ENCODE peak calls at places on chromosomes 13 and 19, in nine cellular contexts. Y, R, H, V, Q, B, L, P and F are unnamed samples. For H3K4me1, the result is how much of the 10 kb centered on the place peaks cover.

GRCh38 chr19:9883764-9884163 is 48.6 kb downstream of the PIN1 start:
- DNase-seq in Q (no peak), P (no peak), B (no peak), R (no peak), Y (no peak), V (no peak), L (no peak), H (no peak), F (no peak)

GRCh38 chr19:51479531-51480331 is 1.4 kb downstream of the CEACAM18 start:
- DNase-seq in V (no peak), Q (no peak), P (no peak), R (no peak), H (no peak), L (no peak), Y (no peak), B (no peak), F (no peak)

GRCh38 chr19:681029-681626 is 4.9 kb downstream of the FSTL3 start:
- DNase-seq in B (no peak), P (peak), H (no peak), R (peak), Y (no peak), V (no peak), L (no peak), Q (peak), F (no peak)

GRCh38 chr13:51453959-51454703 is 1.3 kb upstream of the INTS6 start:
- DNase-seq in Y (no peak), P (peak), R (peak), L (peak), B (no peak), Q (peak), V (no peak), H (no peak), F (peak)

GRCh38 chr13:62193919-62194318 is 778.3 kb upstream of the PCDH20 start:
- DNase-seq in Q (no peak), P (no peak), Y (no peak), H (no peak), L (no peak), B (no peak), V (no peak), R (no peak), F (no peak)

GRCh38 chr19:13014101-13014920 is 19.0 kb downstream of the NFIX start:
- DNase-seq in P (no peak), L (no peak), V (peak), R (peak), H (no peak), Q (no peak), Y (no peak), B (no peak), F (peak)

GRCh38 chr13:70964124-70964523 is 855.9 kb upstream of the KLHL1 start:
- DNase-seq in R (no peak), Y (no peak), B (peak), P (no peak), V (no peak), L (peak), Q (no peak), H (no peak), F (no peak)

GRCh38 chr19:18469245-18470107 is 31.5 kb upstream of the ISYNA1 start:
- DNase-seq in R (peak), V (peak), L (peak), B (peak), Y (no peak), H (peak), P (peak), Q (peak), F (peak)

GRCh38 chr13:90445179-90445578 is 902.3 kb upstream of the MIR17HG start:
- DNase-seq in V (peak), B (no peak), Y (peak), H (no peak), P (no peak), Q (no peak), L (peak), R (no peak), F (no peak)

GRCh38 chr13:20923272-20923671 is 20.7 kb upstream of the XPO4 start:
- DNase-seq in V (no peak), L (no peak), Q (no peak), Y (no peak), R (no peak), P (no peak), H (no peak), B (no peak), F (no peak)

GRCh38 chr19:55690109-55690768 is 15.2 kb downstream of the EPN1 start:
- DNase-seq in Y (no peak), P (no peak), B (no peak), Q (no peak), V (no peak), R (peak), L (no peak), H (no peak), F (no peak)

GRCh38 chr19:10730932-10731331 is 13.1 kb downstream of the DNM2 start:
- DNase-seq in H (no peak), Q (no peak), R (no peak), P (no peak), B (no peak), L (no peak), V (no peak), Y (no peak), F (no peak)

GRCh38 chr13:95920485-95920884 is 132.7 kb downstream of the UGGT2 start:
- DNase-seq in V (no peak), R (no peak), Y (peak), L (no peak), H (no peak), B (no peak), Q (no peak), P (no peak), F (no peak)

GRCh38 chr13:84994582-84994981 is 804.6 kb downstream of the SLITRK6 start:
- DNase-seq in V (no peak), L (no peak), B (peak), P (no peak), R (no peak), Q (no peak), Y (peak), H (no peak), F (no peak)

GRCh38 chr13:25375727-25376358 is 4.1 kb downstream of the ATP8A2 start:
- DNase-seq in R (no peak), B (peak), Q (peak), L (peak), P (peak), Y (no peak), V (peak), H (no peak), F (no peak)

GRCh38 chr13:57352114-57352513 is 185.1 kb downstream of the PRR20E start:
- DNase-seq in Q (no peak), H (no peak), L (no peak), B (no peak), R (no peak), Y (no peak), P (no peak), V (no peak), F (no peak)

GRCh38 chr19:2302319-2303208 is 5.4 kb downstream of the LINGO3 start:
- DNase-seq in V (peak), R (no peak), B (no peak), H (no peak), L (peak), Q (no peak), P (peak), Y (peak), F (peak)

DNA sequence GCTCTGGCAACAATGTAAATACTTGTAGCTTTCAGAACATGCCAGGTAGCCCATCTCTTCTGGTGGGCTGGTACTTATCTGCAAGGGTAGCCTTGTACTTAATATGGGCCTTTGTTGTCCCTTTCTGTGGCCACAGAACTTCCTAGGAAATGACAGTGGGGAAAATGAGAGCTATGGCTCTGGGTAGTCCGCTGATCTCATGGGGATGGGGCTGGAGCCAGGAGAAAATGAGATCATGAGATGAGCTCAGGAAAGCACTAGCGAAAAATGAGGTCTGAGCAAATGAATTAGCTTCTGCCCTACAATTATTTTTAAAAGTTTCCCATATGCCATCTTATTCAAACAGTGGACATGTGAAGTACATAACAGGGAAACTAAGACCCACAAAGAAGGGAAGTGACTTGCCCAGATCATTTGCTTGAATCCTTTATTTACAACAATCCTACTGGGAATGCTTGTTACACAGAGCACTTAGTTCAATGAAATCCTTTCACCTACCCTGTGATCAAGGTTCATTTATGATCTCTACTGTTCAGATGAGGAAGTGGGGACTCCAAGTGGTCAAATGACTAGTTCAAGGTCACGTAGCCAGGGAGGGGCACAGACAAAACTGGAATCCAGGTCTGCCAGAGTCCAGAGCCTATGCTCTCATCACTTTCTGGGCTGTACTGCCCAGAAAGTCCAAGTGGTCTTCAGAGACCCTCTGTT is 87.1 kb downstream of the PTPRS start:
- DNase-seq in L (no peak), V (no peak), B (peak), Y (peak), P (no peak), H (no peak), R (no peak), Q (no peak), F (no peak)
- H3K4me1 ChIP-seq in L (under half), V (under half), B (under half), Y (under half), P (under half), H (under half), R (under half), Q (under half), F (under half)

GRCh38 chr13:73933795-73934194 is 200.4 kb downstream of the KLF12 start:
- DNase-seq in Y (no peak), L (no peak), H (no peak), R (no peak), V (no peak), P (no peak), Q (no peak), B (no peak), F (no peak)
- H3K27ac ChIP-seq in Y (peak), L (peak), H (no peak), R (no peak), V (no peak), P (no peak), Q (no peak), B (no peak), F (no peak)

DNA sequence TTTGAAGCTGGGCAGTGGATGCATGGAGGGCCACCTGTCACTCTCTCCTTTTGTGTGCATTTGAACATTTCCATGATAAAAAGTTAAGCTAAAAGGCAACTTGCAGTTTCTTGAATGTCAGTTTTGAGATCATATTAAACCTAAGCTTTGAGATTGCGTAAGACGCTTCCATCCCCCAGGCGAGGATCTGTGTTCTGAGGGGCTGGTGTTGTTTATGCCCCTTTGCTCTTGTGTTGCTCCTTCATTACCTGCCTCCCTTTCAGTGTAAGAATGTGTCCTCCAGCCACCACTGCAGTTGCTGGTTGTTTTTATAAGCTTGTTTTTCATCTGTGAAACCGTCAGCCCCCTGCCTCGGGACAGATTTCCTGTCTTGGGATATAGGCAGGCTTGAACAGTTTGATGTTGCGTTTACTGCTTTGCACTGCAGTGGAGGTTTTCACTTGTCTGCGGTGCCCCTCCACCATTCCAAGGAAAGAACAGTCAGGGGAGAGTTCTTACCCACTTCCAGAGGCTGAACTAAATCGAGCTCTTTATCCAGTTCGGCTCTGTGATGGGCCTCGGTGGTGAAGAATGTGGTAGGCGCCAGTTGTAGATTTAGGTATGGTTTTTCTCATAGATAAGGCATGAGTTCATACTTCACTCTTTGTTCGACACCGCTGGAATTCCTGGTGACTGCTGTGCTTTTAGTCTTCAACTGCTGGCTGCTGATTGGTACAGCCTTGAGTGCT is 96.8 kb downstream of the ARHGEF7 start:
- DNase-seq in V (peak), R (no peak), B (no peak), Q (no peak), H (no peak), Y (peak), L (peak), P (no peak), F (no peak)
- H3K4me1 ChIP-seq in V (under half), R (under half), B (under half), Q (under half), H (under half), Y (under half), L (under half), P (half or more), F (under half)

GRCh38 chr13:30063892-30064291 is 213.5 kb upstream of the UBL3 start:
- DNase-seq in H (no peak), V (no peak), B (no peak), Y (no peak), R (no peak), Q (no peak), P (no peak), L (no peak), F (no peak)
- H3K27ac ChIP-seq in H (no peak), V (no peak), B (no peak), Y (no peak), R (no peak), Q (no peak), P (no peak), L (no peak), F (no peak)

GRCh38 chr19:57802269-57802668 is 12.4 kb downstream of the ZNF552 start:
- DNase-seq in Y (no peak), V (no peak), Q (peak), P (no peak), H (no peak), B (no peak), R (no peak), L (no peak), F (no peak)
- H3K4me1 ChIP-seq in Y (under half), V (under half), Q (under half), P (under half), H (under half), B (under half), R (under half), L (under half), F (under half)

GRCh38 chr13:109593230-109593629 is 193.2 kb downstream of the IRS2 start:
- DNase-seq in V (no peak), R (no peak), P (no peak), Y (no peak), B (no peak), Q (no peak), H (no peak), L (no peak), F (no peak)
- H3K27ac ChIP-seq in V (no peak), R (no peak), P (no peak), Y (no peak), B (peak), Q (no peak), H (no peak), L (no peak), F (no peak)

GRCh38 chr19:42250249-42250665 is 4.7 kb downstream of the ERF start:
- DNase-seq in Y (no peak), Q (no peak), R (peak), P (no peak), V (no peak), B (no peak), H (no peak), L (no peak), F (peak)
- H3K4me1 ChIP-seq in Y (under half), Q (under half), R (under half), P (half or more), V (under half), B (half or more), H (under half), L (under half), F (under half)